ENCODE peak calls at places on chromosome 2, in five cellular contexts. B, W, G, I and X are unnamed samples.

GRCh38 chr2:222912117-222912516 is 51.3 kb downstream of the ACSL3 start:
- DNase-seq in W (no peak), I (no peak), G (no peak), B (no peak), X (no peak)

GRCh38 chr2:96876036-96876810 is 6.3 kb upstream of the SEMA4C start:
- DNase-seq in B (no peak), I (no peak), W (no peak), G (no peak), X (no peak)

GRCh38 chr2:43100883-43101662 is 125.3 kb downstream of the ZFP36L2 start:
- DNase-seq in I (peak; percentile 90), B (peak; percentile 91), G (peak; percentile 68), W (no peak), X (no peak)

GRCh38 chr2:200221055-200221692 is 85.3 kb upstream of the SPATS2L start:
- DNase-seq in G (peak; percentile 94), W (no peak), I (no peak), B (no peak), X (no peak)

GRCh38 chr2:168719446-168719845 is 83.0 kb upstream of the NOSTRIN start:
- DNase-seq in I (no peak), W (no peak), G (no peak), B (no peak), X (no peak)

GRCh38 chr2:42569116-42569711 is 782 bp downstream of the MTA3 start:
- DNase-seq in I (peak; percentile 66), W (no peak), G (peak; percentile 21), B (no peak), X (peak; percentile 33)

GRCh38 chr2:887639-888038 is 63.0 kb upstream of the SNTG2 start:
- DNase-seq in I (no peak), W (no peak), G (no peak), B (no peak), X (no peak)

GRCh38 chr2:74227646-74228045 is 29.2 kb downstream of the MTHFD2 start:
- DNase-seq in G (no peak), I (peak; percentile 23), B (no peak), W (no peak), X (no peak)

GRCh38 chr2:170222298-170222697 is 44.4 kb downstream of the MYO3B start:
- DNase-seq in B (no peak), W (no peak), I (no peak), G (no peak), X (no peak)

GRCh38 chr2:234795272-234795920 is 156.4 kb upstream of the SH3BP4 start:
- DNase-seq in W (no peak), G (no peak), B (no peak), I (no peak), X (no peak)

GRCh38 chr2:179703702-179704101 is 157.7 kb downstream of the ZNF385B start:
- DNase-seq in I (no peak), W (no peak), B (no peak), G (no peak), X (no peak)

GRCh38 chr2:179180242-179180641 is 84.4 kb downstream of the SESTD1 start:
- DNase-seq in W (no peak), I (no peak), G (no peak), B (no peak), X (no peak)

GRCh38 chr2:38692636-38693318 is 26.9 kb downstream of the GALM start:
- DNase-seq in B (no peak), G (no peak), W (no peak), I (no peak), X (peak; percentile 93)

GRCh38 chr2:11404381-11405073 is 60.1 kb upstream of the ROCK2 start:
- DNase-seq in I (no peak), W (no peak), G (no peak), B (no peak), X (no peak)

GRCh38 chr2:65103013-65103720 is 26.7 kb downstream of the RAB1A start:
- DNase-seq in B (no peak), I (no peak), W (no peak), G (no peak), X (no peak)

GRCh38 chr2:89763581-89764485 is 1072.4 kb downstream of the RPIA start:
- DNase-seq in B (no peak), G (no peak), W (no peak), I (peak; percentile 62), X (no peak)

GRCh38 chr2:237934186-237934585 is 32.6 kb upstream of the UBE2F start:
- DNase-seq in G (no peak), I (no peak), W (no peak), B (no peak), X (no peak)

GRCh38 chr2:48471048-48471474 is 58.9 kb upstream of the STON1 start:
- DNase-seq in I (no peak), G (peak; percentile 66), B (peak; percentile 62), W (no peak), X (no peak)

GRCh38 chr2:156852681-156853080 is 404.8 kb upstream of the GALNT5 start:
- DNase-seq in G (no peak), B (no peak), W (no peak), I (no peak), X (no peak)

GRCh38 chr2:224716201-224716600 is at the start of gene CCDC195:
- DNase-seq in W (no peak), G (no peak), I (no peak), B (no peak), X (no peak)

GRCh38 chr2:170873035-170873692 is 55.9 kb upstream of the GORASP2 start:
- DNase-seq in B (peak; percentile 68), G (peak; percentile 49), I (peak; percentile 81), W (peak; percentile 33), X (peak; percentile 79)

GRCh38 chr2:227388537-227389011 is 825 bp upstream of the SCYGR1 start:
- DNase-seq in I (no peak), B (no peak), W (no peak), G (no peak), X (no peak)

GRCh38 chr2:20553580-20553979 is 97.3 kb downstream of the HS1BP3 start:
- DNase-seq in I (no peak), G (no peak), W (no peak), B (no peak), X (no peak)

GRCh38 chr2:217792611-217793527 is 209.9 kb downstream of the TNS1 start:
- DNase-seq in G (no peak), B (no peak), W (no peak), I (no peak), X (no peak)

GRCh38 chr2:240013343-240013742 is 11.8 kb downstream of the NDUFA10 start:
- DNase-seq in B (no peak), W (no peak), I (no peak), G (no peak), X (no peak)

GRCh38 chr2:235511187-235511661 is 17.4 kb downstream of the AGAP1 start:
- DNase-seq in B (no peak), I (no peak), G (peak; percentile 89), W (no peak), X (no peak)

GRCh38 chr2:239375278-239376061 is 25.4 kb downstream of the HDAC4 start:
- DNase-seq in G (no peak), B (no peak), I (peak; percentile 44), W (no peak), X (no peak)

GRCh38 chr2:128414946-128415767 is 96.5 kb upstream of the HS6ST1 start:
- DNase-seq in I (no peak), W (no peak), B (no peak), G (no peak), X (no peak)

GRCh38 chr2:179263460-179264237 is 983 bp downstream of the SESTD1 start:
- DNase-seq in B (peak; percentile 30), G (peak; percentile 55), W (no peak), I (peak; percentile 81), X (peak; percentile 52)

GRCh38 chr2:38466849-38467767 is 90.0 kb upstream of the ATL2 start:
- DNase-seq in W (no peak), B (no peak), I (no peak), G (no peak), X (no peak)

GRCh38 chr2:223469270-223470057 is 132.7 kb downstream of the SCG2 start:
- DNase-seq in B (no peak), G (no peak), W (no peak), I (peak; percentile 75), X (peak; percentile 46)

GRCh38 chr2:134201559-134201958 is 52.3 kb upstream of the MGAT5 start:
- DNase-seq in G (no peak), W (no peak), I (peak; percentile 76), B (no peak), X (peak; percentile 55)

GRCh38 chr2:121351521-121352318 is 66.7 kb upstream of the TFCP2L1 start:
- DNase-seq in B (no peak), I (no peak), G (no peak), W (no peak), X (no peak)

GRCh38 chr2:103353754-103354153 is 591.9 kb downstream of the TMEM182 start:
- DNase-seq in I (no peak), W (no peak), G (no peak), B (no peak), X (no peak)

GRCh38 chr2:1743396-1744150 is 742 bp downstream of the PXDN start:
- DNase-seq in G (no peak), W (no peak), B (no peak), I (peak; percentile 80), X (no peak)